ENCODE peak calls at places on chromosomes 12 and 14, in nine cellular contexts. One of them, this sample, is unnamed.

GRCh38 chr14:31926123-31926522 is 151.0 kb upstream of the ARHGAP5 start:
- DNase-seq in activated naive CD8-positive, alpha-beta T cell treated with anti-CD3 and anti-CD28 coated beads, Interleukin-2, amount 50 U/mL, for 24 hours: peak; percentile 8
- DNase-seq in Caco-2: no peak
- DNase-seq in activated CD8-positive, alpha-beta memory T cell treated with anti-CD3 and anti-CD28 coated beads, Interleukin-2, amount 50 U/mL, for 4 hours: no peak
- DNase-seq in natural killer cell: no peak
- DNase-seq in Right ventricle myocardium superior: no peak
- DNase-seq in NCI-H82: peak; percentile 64
- DNase-seq in mesothelial cell of epicardium: no peak
- DNase-seq in D341Med: peak; percentile 49
- DNase-seq in this sample: no peak

GRCh38 chr14:54676822-54677708 is 110.1 kb downstream of the SAMD4A start:
- DNase-seq in activated naive CD8-positive, alpha-beta T cell treated with anti-CD3 and anti-CD28 coated beads, Interleukin-2, amount 50 U/mL, for 24 hours: no peak
- DNase-seq in Caco-2: no peak
- DNase-seq in activated CD8-positive, alpha-beta memory T cell treated with anti-CD3 and anti-CD28 coated beads, Interleukin-2, amount 50 U/mL, for 4 hours: no peak
- DNase-seq in natural killer cell: no peak
- DNase-seq in Right ventricle myocardium superior: no peak
- DNase-seq in NCI-H82: no peak
- DNase-seq in mesothelial cell of epicardium: no peak
- DNase-seq in D341Med: no peak
- DNase-seq in this sample: peak; percentile 83

GRCh38 chr12:27331299-27331926 is 1.2 kb upstream of the BMAL2 start:
- DNase-seq in activated naive CD8-positive, alpha-beta T cell treated with anti-CD3 and anti-CD28 coated beads, Interleukin-2, amount 50 U/mL, for 24 hours: peak; percentile 17
- DNase-seq in Caco-2: peak; percentile 57
- DNase-seq in activated CD8-positive, alpha-beta memory T cell treated with anti-CD3 and anti-CD28 coated beads, Interleukin-2, amount 50 U/mL, for 4 hours: no peak
- DNase-seq in natural killer cell: no peak
- DNase-seq in Right ventricle myocardium superior: no peak
- DNase-seq in NCI-H82: no peak
- DNase-seq in mesothelial cell of epicardium: no peak
- DNase-seq in D341Med: no peak
- DNase-seq in this sample: peak; percentile 60

GRCh38 chr14:103121161-103121845 is 2.0 kb upstream of the TNFAIP2 start:
- DNase-seq in activated naive CD8-positive, alpha-beta T cell treated with anti-CD3 and anti-CD28 coated beads, Interleukin-2, amount 50 U/mL, for 24 hours: no peak
- DNase-seq in Caco-2: no peak
- DNase-seq in activated CD8-positive, alpha-beta memory T cell treated with anti-CD3 and anti-CD28 coated beads, Interleukin-2, amount 50 U/mL, for 4 hours: no peak
- DNase-seq in natural killer cell: no peak
- DNase-seq in Right ventricle myocardium superior: peak; percentile 87
- DNase-seq in NCI-H82: no peak
- DNase-seq in mesothelial cell of epicardium: no peak
- DNase-seq in D341Med: no peak
- DNase-seq in this sample: no peak

GRCh38 chr12:39406257-39406656 is 36.7 kb downstream of the KIF21A start:
- DNase-seq in activated naive CD8-positive, alpha-beta T cell treated with anti-CD3 and anti-CD28 coated beads, Interleukin-2, amount 50 U/mL, for 24 hours: no peak
- DNase-seq in Caco-2: no peak
- DNase-seq in activated CD8-positive, alpha-beta memory T cell treated with anti-CD3 and anti-CD28 coated beads, Interleukin-2, amount 50 U/mL, for 4 hours: no peak
- DNase-seq in natural killer cell: no peak
- DNase-seq in Right ventricle myocardium superior: no peak
- DNase-seq in NCI-H82: no peak
- DNase-seq in mesothelial cell of epicardium: no peak
- DNase-seq in D341Med: no peak
- DNase-seq in this sample: no peak

GRCh38 chr14:104343690-104344640 is 205.6 kb downstream of the KIF26A start:
- DNase-seq in activated naive CD8-positive, alpha-beta T cell treated with anti-CD3 and anti-CD28 coated beads, Interleukin-2, amount 50 U/mL, for 24 hours: no peak
- DNase-seq in Caco-2: no peak
- DNase-seq in activated CD8-positive, alpha-beta memory T cell treated with anti-CD3 and anti-CD28 coated beads, Interleukin-2, amount 50 U/mL, for 4 hours: peak; percentile 12
- DNase-seq in natural killer cell: no peak
- DNase-seq in Right ventricle myocardium superior: peak; percentile 22
- DNase-seq in NCI-H82: no peak
- DNase-seq in mesothelial cell of epicardium: no peak
- DNase-seq in D341Med: no peak
- DNase-seq in this sample: no peak

GRCh38 chr14:33343016-33343415 is 404.3 kb downstream of the NPAS3 start:
- DNase-seq in activated naive CD8-positive, alpha-beta T cell treated with anti-CD3 and anti-CD28 coated beads, Interleukin-2, amount 50 U/mL, for 24 hours: no peak
- DNase-seq in Caco-2: no peak
- DNase-seq in activated CD8-positive, alpha-beta memory T cell treated with anti-CD3 and anti-CD28 coated beads, Interleukin-2, amount 50 U/mL, for 4 hours: no peak
- DNase-seq in natural killer cell: no peak
- DNase-seq in Right ventricle myocardium superior: no peak
- DNase-seq in NCI-H82: no peak
- DNase-seq in mesothelial cell of epicardium: no peak
- DNase-seq in D341Med: no peak
- DNase-seq in this sample: no peak

GRCh38 chr14:102917469-102918211 is 4.8 kb upstream of the AMN start:
- DNase-seq in activated naive CD8-positive, alpha-beta T cell treated with anti-CD3 and anti-CD28 coated beads, Interleukin-2, amount 50 U/mL, for 24 hours: peak; percentile 72
- DNase-seq in Caco-2: peak; percentile 60
- DNase-seq in activated CD8-positive, alpha-beta memory T cell treated with anti-CD3 and anti-CD28 coated beads, Interleukin-2, amount 50 U/mL, for 4 hours: peak; percentile 72
- DNase-seq in natural killer cell: peak; percentile 38
- DNase-seq in Right ventricle myocardium superior: peak; percentile 76
- DNase-seq in NCI-H82: peak; percentile 73
- DNase-seq in mesothelial cell of epicardium: peak; percentile 69
- DNase-seq in D341Med: peak; percentile 88
- DNase-seq in this sample: no peak

GRCh38 chr12:63766498-63766897 is 13.2 kb upstream of the RXYLT1 start:
- DNase-seq in activated naive CD8-positive, alpha-beta T cell treated with anti-CD3 and anti-CD28 coated beads, Interleukin-2, amount 50 U/mL, for 24 hours: no peak
- DNase-seq in Caco-2: no peak
- DNase-seq in activated CD8-positive, alpha-beta memory T cell treated with anti-CD3 and anti-CD28 coated beads, Interleukin-2, amount 50 U/mL, for 4 hours: no peak
- DNase-seq in natural killer cell: no peak
- DNase-seq in Right ventricle myocardium superior: no peak
- DNase-seq in NCI-H82: no peak
- DNase-seq in mesothelial cell of epicardium: no peak
- DNase-seq in D341Med: no peak
- DNase-seq in this sample: no peak

GRCh38 chr12:39505025-39505424 is 62.1 kb upstream of the KIF21A start:
- DNase-seq in activated naive CD8-positive, alpha-beta T cell treated with anti-CD3 and anti-CD28 coated beads, Interleukin-2, amount 50 U/mL, for 24 hours: no peak
- DNase-seq in Caco-2: no peak
- DNase-seq in activated CD8-positive, alpha-beta memory T cell treated with anti-CD3 and anti-CD28 coated beads, Interleukin-2, amount 50 U/mL, for 4 hours: no peak
- DNase-seq in natural killer cell: no peak
- DNase-seq in Right ventricle myocardium superior: no peak
- DNase-seq in NCI-H82: no peak
- DNase-seq in mesothelial cell of epicardium: no peak
- DNase-seq in D341Med: no peak
- DNase-seq in this sample: no peak